ENCODE peak calls at places on chromosome 13, in seven cellular contexts. R is mesothelial cell of epicardium; N is uterus; T is ascending aorta; V is activated T-helper 2 cell treated with anti-CD3 and anti-CD28 coated beads, Interferon-gamma antibody, Interleukin-2, Interleukin-4, amounts not matched to agents 10 μg/mL and 5 μg/mL and 100 μg/mL, durations not matched to agents 14 hours and 24 hours and 36 hours; D is NCI-H446; X is progenitor cell of endocrine pancreas. W is an unnamed sample.

GRCh38 chr13:114324334-114324733 is 10.0 kb downstream of the CHAMP1 start:
- DNase-seq in R (no peak), T (no peak), X (no peak), D (no peak), N (no peak), V (no peak), W (no peak)

GRCh38 chr13:73851104-73851503 is 283.1 kb downstream of the KLF12 start:
- DNase-seq in V (no peak), R (no peak), X (no peak), N (no peak), D (no peak), T (no peak), W (no peak)

GRCh38 chr13:50682966-50683365 is 160.5 kb downstream of the DLEU7 start:
- DNase-seq in V (no peak), R (no peak), D (no peak), N (no peak), T (no peak), X (no peak), W (no peak)

GRCh38 chr13:47837906-47838305 is 163.2 kb downstream of the SUCLA2 start:
- DNase-seq in T (no peak), N (no peak), D (no peak), V (no peak), R (no peak), X (no peak), W (no peak)

GRCh38 chr13:95644611-95645052 is at the start of gene DZIP1:
- DNase-seq in R (peak), X (peak), V (no peak), N (peak), T (peak), D (peak), W (peak)

GRCh38 chr13:105929486-105929885 is 606.0 kb downstream of the EFNB2 start:
- DNase-seq in T (no peak), R (no peak), N (no peak), V (no peak), X (no peak), D (no peak), W (no peak)

GRCh38 chr13:19864018-19864338 is 529 bp upstream of the ZMYM5 start:
- DNase-seq in D (peak), T (peak), R (no peak), X (no peak), V (peak), N (peak), W (peak)

GRCh38 chr13:33262069-33262487 is 23.5 kb downstream of the STARD13 start:
- DNase-seq in T (no peak), X (no peak), R (no peak), V (no peak), D (no peak), N (peak), W (peak)

GRCh38 chr13:32917504-32917903 is 98.7 kb upstream of the KL start:
- DNase-seq in X (no peak), T (no peak), V (no peak), N (no peak), R (no peak), D (no peak), W (no peak)

GRCh38 chr13:49669735-49670309 is 21.5 kb downstream of the EBPL start:
- DNase-seq in N (no peak), V (no peak), T (no peak), D (peak), X (peak), R (peak), W (peak)

GRCh38 chr13:43058318-43058674 is 34.9 kb downstream of the DNAJC15 start:
- DNase-seq in X (no peak), T (no peak), D (no peak), R (no peak), V (no peak), N (no peak), W (peak)